ENCODE peak calls at places on chromosomes 3 and 15, in five cellular contexts. Y, E, S, T and V are unnamed samples.

GRCh38 chr15:33021806-33022389 is 172.6 kb downstream of the FMN1 start:
- DNase-seq in T (no peak), S (no peak), E (peak), Y (peak), V (peak)

GRCh38 chr3:129793947-129794318 is 99.6 kb downstream of the TMCC1 start:
- DNase-seq in T (peak), Y (peak), S (no peak), E (peak), V (no peak)

GRCh38 chr3:12416731-12417130 is 67.5 kb upstream of the TSEN2 start:
- DNase-seq in S (no peak), E (no peak), Y (no peak), T (no peak), V (no peak)

GRCh38 chr3:140242818-140243276 is 307.9 kb downstream of the CLSTN2 start:
- DNase-seq in S (no peak), T (no peak), E (peak), Y (peak), V (peak)

GRCh38 chr3:69368129-69368741 is 17.7 kb downstream of the FRMD4B start:
- DNase-seq in Y (peak), S (no peak), E (no peak), T (no peak), V (peak)

GRCh38 chr15:66829551-66830131 is 127.6 kb downstream of the SMAD6 start:
- DNase-seq in Y (no peak), S (no peak), T (peak), E (no peak), V (no peak)

GRCh38 chr3:17074559-17074958 is 189.8 kb downstream of the PLCL2 start:
- DNase-seq in E (no peak), T (no peak), S (no peak), Y (no peak), V (no peak)

GRCh38 chr3:111173906-111174305 is 102.3 kb downstream of the NECTIN3 start:
- DNase-seq in E (no peak), Y (no peak), S (no peak), T (no peak), V (no peak)

GRCh38 chr3:149267565-149267964 is 45.9 kb upstream of the CP start:
- DNase-seq in Y (no peak), T (no peak), S (no peak), E (no peak), V (no peak)

DNA sequence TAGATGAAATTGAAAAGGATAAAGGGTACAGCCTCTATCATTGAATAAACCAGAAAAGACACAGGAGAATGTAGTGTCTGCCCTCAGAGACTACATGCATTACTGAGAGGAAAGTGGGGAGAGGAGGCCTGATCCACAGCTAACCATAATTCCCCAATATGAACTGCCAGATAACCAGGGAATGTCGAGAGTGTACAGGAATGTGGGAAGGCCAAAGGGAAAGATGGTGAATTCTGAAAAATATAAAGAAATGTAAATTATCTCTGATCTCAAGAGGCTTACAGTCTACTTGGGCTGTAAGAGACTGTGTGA is 22.3 kb downstream of the MYO1E start:
- DNase-seq in T (no peak), Y (no peak), S (no peak), E (no peak), V (no peak)
- H3K4me3 ChIP-seq in T (no peak), Y (no peak), S (no peak), E (no peak), V (no peak)

GRCh38 chr3:64687381-64687780 is 419 bp downstream of the ADAMTS9 start:
- DNase-seq in T (no peak), Y (no peak), S (no peak), E (no peak), V (no peak)

GRCh38 chr3:64685800-64686445 is 1.9 kb downstream of the ADAMTS9 start:
- DNase-seq in T (peak), Y (peak), E (peak), S (peak), V (peak)

GRCh38 chr3:64687781-64688515 is at the start of gene ADAMTS9:
- DNase-seq in E (peak), S (peak), Y (peak), T (peak), V (peak)

GRCh38 chr3:64685331-64685799 is 2.4 kb downstream of the ADAMTS9 start:
- DNase-seq in E (no peak), Y (no peak), S (peak), T (no peak), V (peak)

GRCh38 chr3:64686446-64686908 is 1.3 kb downstream of the ADAMTS9 start:
- DNase-seq in S (peak), Y (peak), E (peak), T (no peak), V (no peak)
- H3K4me3 ChIP-seq in S (peak), Y (peak), E (peak), T (peak), V (peak)

DNA sequence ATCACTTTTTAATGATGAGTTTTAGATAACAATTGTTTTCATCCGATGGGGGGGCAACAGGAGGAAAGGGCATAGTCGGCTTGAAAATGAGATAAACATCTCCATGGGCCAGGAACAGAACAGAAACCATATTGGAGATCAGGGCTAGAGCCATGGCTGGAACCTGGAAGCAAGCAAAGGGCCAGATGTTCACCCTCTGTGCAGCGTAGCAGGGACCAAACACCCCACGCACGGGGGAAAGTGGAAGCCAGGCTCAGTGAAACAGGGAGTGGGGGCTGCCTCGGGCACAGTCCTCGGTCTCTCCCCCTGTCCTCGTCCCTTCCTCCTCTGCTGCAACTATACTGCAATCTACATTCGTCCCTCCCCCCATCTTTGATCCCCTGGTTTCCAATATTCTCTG is 121.7 kb downstream of the XXYLT1 start:
- DNase-seq in S (no peak), E (no peak), Y (no peak), T (no peak), V (no peak)
- H3K4me3 ChIP-seq in S (no peak), E (no peak), Y (no peak), T (no peak), V (no peak)

GRCh38 chr15:77959094-77959879 is 118.2 kb downstream of the TBC1D2B start:
- DNase-seq in Y (peak), S (peak), E (peak), T (peak), V (no peak)
- H3K4me3 ChIP-seq in Y (no peak), S (peak), E (no peak), T (peak), V (peak)

GRCh38 chr3:71061581-71061980 is 521.9 kb downstream of the FOXP1 start:
- DNase-seq in Y (no peak), T (no peak), S (no peak), E (no peak), V (no peak)
- H3K4me3 ChIP-seq in Y (no peak), T (no peak), S (peak), E (peak), V (no peak)

DNA sequence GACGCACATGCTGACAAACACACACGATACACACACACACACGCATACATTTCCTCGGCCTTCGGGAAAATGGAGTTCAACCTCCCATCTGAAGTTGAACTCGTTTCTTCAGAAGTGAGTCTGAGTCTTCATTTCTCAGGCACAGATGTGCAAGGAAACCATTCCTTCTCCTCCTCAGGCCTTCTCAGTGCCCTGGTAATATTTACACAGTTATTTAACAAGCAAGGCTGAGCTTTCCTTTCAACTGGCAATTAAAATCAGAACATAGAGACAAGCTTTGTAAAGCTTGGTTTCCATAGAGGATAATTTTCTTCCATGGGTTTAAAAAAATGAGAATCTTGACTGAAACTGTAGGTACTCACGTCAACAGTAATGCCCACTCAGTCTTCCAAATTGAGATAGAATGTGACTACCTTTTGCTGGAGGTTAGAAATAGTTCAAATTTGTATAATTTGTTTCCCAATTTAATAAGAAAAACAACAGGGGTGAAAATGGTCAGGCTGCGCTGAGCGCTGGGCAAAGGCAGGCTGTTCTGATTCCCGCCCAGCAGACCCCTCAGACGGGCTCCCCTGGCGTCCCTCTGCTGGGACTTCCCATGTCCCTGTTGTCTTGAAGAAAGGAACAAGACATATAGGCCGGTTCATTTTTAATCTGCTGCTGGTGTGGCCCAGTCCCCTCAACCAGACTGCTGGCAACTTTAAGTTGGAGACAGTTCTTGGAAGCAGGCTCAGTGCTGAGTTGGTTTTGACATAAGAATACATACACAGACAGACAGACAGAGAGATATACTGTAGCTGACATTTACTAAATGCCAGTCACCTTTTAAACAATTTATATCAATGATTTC is 174.3 kb downstream of the XXYLT1 start:
- DNase-seq in Y (no peak), E (no peak), T (peak), S (no peak), V (no peak)
- H3K4me3 ChIP-seq in Y (no peak), E (no peak), T (no peak), S (no peak), V (no peak)

GRCh38 chr15:36877294-36877693 is 223.1 kb downstream of the MEIS2 start:
- DNase-seq in S (no peak), Y (no peak), E (peak), T (no peak), V (no peak)

GRCh38 chr15:36878745-36879262 is 221.5 kb downstream of the MEIS2 start:
- DNase-seq in S (no peak), Y (no peak), T (no peak), E (no peak), V (no peak)

GRCh38 chr15:36880226-36880912 is 220.0 kb downstream of the MEIS2 start:
- DNase-seq in E (peak), T (peak), S (no peak), Y (peak), V (no peak)

GRCh38 chr15:36879568-36880225 is 220.7 kb downstream of the MEIS2 start:
- DNase-seq in Y (no peak), T (no peak), E (peak), S (no peak), V (no peak)

DNA sequence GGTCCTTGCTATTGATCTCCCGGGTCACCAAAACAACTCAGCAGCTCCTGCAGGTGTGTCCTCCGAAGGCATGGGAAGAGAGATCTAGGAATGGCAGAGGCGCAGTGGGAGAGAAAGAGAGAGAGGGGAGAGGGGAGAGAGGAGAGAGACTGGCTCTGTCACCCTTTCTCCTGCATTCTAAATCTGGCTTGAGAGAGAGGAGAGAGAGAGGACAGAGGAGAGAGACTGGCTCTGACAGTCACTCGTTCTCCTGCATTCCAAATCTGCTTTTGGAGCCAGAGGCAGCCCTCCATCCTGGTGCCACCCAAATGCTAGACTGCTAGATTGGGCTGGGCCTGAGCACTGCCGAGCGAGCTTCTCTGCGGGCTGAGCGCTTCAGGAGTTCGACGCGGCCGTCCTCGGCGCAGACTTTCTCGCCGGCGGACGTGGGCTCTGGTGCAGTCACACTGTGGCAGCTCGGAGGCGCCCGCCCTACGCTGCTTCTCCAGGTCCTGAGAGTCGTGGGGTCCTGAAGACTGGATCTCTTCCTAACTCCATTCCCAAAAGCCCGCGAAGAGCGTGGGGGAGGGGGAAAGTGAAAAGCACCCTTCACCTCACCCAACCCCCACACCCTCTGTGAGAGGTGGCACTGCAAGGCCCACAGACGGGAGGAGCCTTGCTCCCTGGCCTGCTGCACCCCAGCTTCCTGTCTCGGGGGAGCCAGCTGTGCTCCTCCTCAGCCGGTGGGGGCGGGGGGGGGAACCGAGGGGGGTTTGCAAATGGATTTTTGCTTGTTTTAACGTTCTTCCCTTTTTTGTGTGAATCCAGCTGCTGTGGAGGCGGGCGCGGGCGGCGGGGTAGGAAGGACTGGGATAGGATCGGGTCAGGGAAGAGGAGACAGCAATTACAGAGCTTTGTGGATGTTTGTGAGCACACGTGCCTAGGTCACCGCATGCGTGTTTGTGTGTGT is 222.3 kb downstream of the MEIS2 start:
- DNase-seq in S (no peak), Y (no peak), T (peak), E (peak), V (no peak)
- H3K4me3 ChIP-seq in S (peak), Y (no peak), T (no peak), E (peak), V (no peak)